ENCODE peak calls at places on chromosome 18, in ten cellular contexts. D is AG08396; J is CD4-positive, CD25-positive, alpha-beta regulatory T cell; C is epithelial cell of esophagus; H is T-helper 2 cell treated with Interferon-gamma antibody and Interleukin-4, amounts not matched to agents 5 μg/mL and 100 μg/mL, for 36 hours; X is AG04450; M is stimulated activated CD4-positive, alpha-beta T cell treated with anti-CD3 and anti-CD28 coated beads, Interleukin-15, amount 100 ng/mL, for 1 hour; I is activated CD4-positive, alpha-beta T cell treated with anti-CD3 and anti-CD28 coated beads, Interleukin-2, amount 50 U/mL, for 1 hour; P is SW480; R is Caco-2. B is an unnamed sample.

GRCh38 chr18:49838381-49838780 is 25.0 kb upstream of the ACAA2 start:
- DNase-seq in D (no peak), J (no peak), C (peak), H (no peak), X (no peak), M (no peak), I (no peak), P (no peak), R (no peak), B (no peak)

GRCh38 chr18:35376393-35376741 is 770 bp downstream of the ZNF396 start:
- DNase-seq in D (no peak), J (peak), C (no peak), H (no peak), X (no peak), M (no peak), I (peak), P (no peak), R (no peak), B (no peak)

GRCh38 chr18:75221902-75222301 is 11.3 kb downstream of the TSHZ1 start:
- DNase-seq in D (no peak), J (no peak), C (no peak), H (no peak), X (no peak), M (no peak), I (no peak), P (no peak), R (no peak), B (no peak)

GRCh38 chr18:11996190-11996754 is 15.0 kb downstream of the IMPA2 start:
- DNase-seq in D (no peak), J (no peak), C (no peak), H (no peak), X (no peak), M (no peak), I (no peak), P (no peak), R (no peak), B (no peak)

GRCh38 chr18:28189400-28190239 is 12.7 kb upstream of the CDH2 start:
- DNase-seq in D (peak), J (peak), C (peak), H (no peak), X (peak), M (no peak), I (no peak), P (peak), R (no peak), B (peak)

GRCh38 chr18:47036298-47036874 is 965 bp upstream of the ELOA2 start:
- DNase-seq in D (peak), J (no peak), C (peak), H (no peak), X (no peak), M (no peak), I (no peak), P (no peak), R (no peak), B (peak)

GRCh38 chr18:70075906-70076305 is 128.2 kb upstream of the CD226 start:
- DNase-seq in D (no peak), J (no peak), C (no peak), H (no peak), X (no peak), M (no peak), I (no peak), P (no peak), R (no peak), B (no peak)

GRCh38 chr18:407825-408224 is 92.7 kb downstream of the COLEC12 start:
- DNase-seq in D (no peak), J (no peak), C (no peak), H (no peak), X (no peak), M (no peak), I (no peak), P (no peak), R (no peak), B (no peak)

GRCh38 chr18:9025104-9025838 is 77.2 kb upstream of the NDUFV2 start:
- DNase-seq in D (peak), J (no peak), C (peak), H (no peak), X (peak), M (no peak), I (no peak), P (peak), R (no peak), B (peak)

B was measured in LoVo.